ENCODE peak calls at places on chromosomes 4 and X, in nine cellular contexts. T is pancreas, S is IMR-90, X is thoracic aorta, N is LNCaP clone FGC, L is transverse colon, U is foreskin fibroblast, G is Caco-2, K is left lung. O is an unnamed sample.

GRCh38 chrX:13851996-13852695 is 35.3 kb upstream of the GPM6B start:
- DNase-seq in T (no peak), S (no peak), X (no peak), N (no peak), L (no peak), U (no peak), G (no peak), K (no peak), O (no peak)

GRCh38 chrX:36019164-36019563 is 99.6 kb downstream of the CFAP47 start:
- DNase-seq in T (no peak), S (no peak), X (no peak), N (no peak), L (peak; percentile 15), U (no peak), G (peak; percentile 83), K (no peak), O (no peak)

GRCh38 chrX:42366181-42366580 is 411.8 kb downstream of the PPP1R2C start:
- DNase-seq in T (no peak), S (no peak), X (no peak), N (no peak), L (no peak), U (no peak), G (no peak), K (no peak), O (no peak)

GRCh38 chr4:107034982-107035710 is 967 bp downstream of the DKK2 start:
- DNase-seq in T (peak; percentile 56), S (peak; percentile 3), X (no peak), N (no peak), L (peak; percentile 6), U (peak; percentile 70), G (no peak), K (peak; percentile 70), O (no peak)

GRCh38 chr4:173556398-173557131 is 26.5 kb upstream of the HAND2 start:
- DNase-seq in T (no peak), S (no peak), X (no peak), N (no peak), L (no peak), U (no peak), G (no peak), K (no peak), O (no peak)

GRCh38 chr4:138501614-138502013 is 259.5 kb upstream of the SLC7A11 start:
- DNase-seq in T (no peak), S (no peak), X (no peak), N (no peak), L (no peak), U (no peak), G (no peak), K (no peak), O (no peak)

GRCh38 chr4:15158410-15159091 is 156.3 kb downstream of the CPEB2 start:
- DNase-seq in T (no peak), S (no peak), X (no peak), N (no peak), L (no peak), U (no peak), G (no peak), K (no peak), O (no peak)

GRCh38 chrX:23554304-23554703 is 113.0 kb upstream of the PRDX4 start:
- DNase-seq in T (no peak), S (peak; percentile 50), X (no peak), N (peak; percentile 14), L (no peak), U (peak; percentile 54), G (no peak), K (no peak), O (peak; percentile 1)

GRCh38 chrX:154526901-154527675 is 11.1 kb upstream of the FAM3A start:
- DNase-seq in T (peak; percentile 79), S (peak; percentile 67), X (no peak), N (no peak), L (peak; percentile 84), U (peak; percentile 85), G (peak; percentile 78), K (peak; percentile 86), O (peak; percentile 37)

GRCh38 chr4:1489639-1489995 is 83.4 kb upstream of the NKX1-1 start:
- DNase-seq in T (no peak), S (no peak), X (no peak), N (no peak), L (no peak), U (no peak), G (peak; percentile 17), K (peak; percentile 61), O (no peak)

GRCh38 chr4:72006576-72006975 is 25.2 kb upstream of the NPFFR2 start:
- DNase-seq in T (no peak), S (peak; percentile 56), X (no peak), N (no peak), L (no peak), U (no peak), G (no peak), K (no peak), O (peak; percentile 79)

GRCh38 chr4:4726051-4726450 is 133.4 kb upstream of the MSX1 start:
- DNase-seq in T (no peak), S (no peak), X (no peak), N (no peak), L (no peak), U (no peak), G (no peak), K (no peak), O (no peak)
- TF ChIP-seq CTCF in T (no peak), S (no peak), X (no peak), N (peak; percentile 14), L (no peak), U (no peak), G (no peak), K (no peak), O (peak; percentile 12)

DNA sequence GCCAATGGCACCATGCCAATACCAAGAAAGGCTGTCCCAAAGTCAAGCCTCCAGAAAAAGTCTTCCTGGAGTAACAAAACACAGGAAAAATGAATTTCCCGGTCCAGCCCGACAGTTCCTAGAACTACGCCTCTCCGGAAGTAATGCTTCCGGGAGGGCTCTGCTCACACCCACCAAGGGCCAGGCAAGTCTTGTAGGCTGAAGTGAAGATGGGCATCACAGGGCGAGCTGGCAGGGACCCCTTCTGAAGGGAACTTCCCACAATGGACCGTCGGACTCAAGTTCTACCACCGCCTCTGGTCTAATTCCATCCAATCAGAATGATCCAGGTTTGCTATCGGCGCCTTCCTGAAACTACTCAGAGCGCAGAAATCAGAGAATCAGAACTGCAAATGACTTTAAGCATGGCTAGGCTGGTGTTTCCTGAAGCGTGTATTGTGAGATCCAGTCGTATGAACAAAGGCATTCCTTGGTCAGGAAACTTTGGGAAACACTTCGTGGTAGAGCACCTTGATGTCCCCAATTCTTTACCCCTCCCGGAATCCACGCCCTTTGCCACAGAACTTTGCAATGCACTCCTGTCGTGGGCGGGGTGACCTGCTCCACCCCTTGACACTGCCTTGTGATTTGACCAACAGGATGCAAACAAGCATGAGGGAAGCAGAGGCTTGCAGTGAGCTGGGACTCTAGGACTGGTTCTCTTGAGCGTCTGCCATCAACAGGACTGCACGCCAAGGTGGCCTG is 127.8 kb downstream of the BCOR start:
- DNase-seq in T (no peak), S (no peak), X (no peak), N (no peak), L (no peak), U (no peak), G (no peak), K (no peak), O (no peak)
- H3K4me3 ChIP-seq in T (no peak overlapping the region), S (no peak overlapping the region), X (no peak overlapping the region), N (no peak overlapping the region), L (no peak overlapping the region), U (no peak overlapping the region), G (no peak overlapping the region), K (no peak overlapping the region), O (no peak overlapping the region)

GRCh38 chr4:4506961-4507360 is 34.9 kb downstream of the STX18 start:
- DNase-seq in T (no peak), S (no peak), X (no peak), N (peak; percentile 69), L (peak; percentile 22), U (no peak), G (no peak), K (no peak), O (no peak)

GRCh38 chr4:4507403-4507802 is 34.4 kb downstream of the STX18 start:
- DNase-seq in T (no peak), S (no peak), X (no peak), N (no peak), L (no peak), U (no peak), G (no peak), K (no peak), O (no peak)

GRCh38 chr4:4504783-4505182 is 37.1 kb downstream of the STX18 start:
- DNase-seq in T (no peak), S (no peak), X (no peak), N (no peak), L (no peak), U (no peak), G (no peak), K (no peak), O (no peak)

GRCh38 chr4:4509521-4509920 is 32.3 kb downstream of the STX18 start:
- DNase-seq in T (no peak), S (no peak), X (no peak), N (no peak), L (no peak), U (no peak), G (no peak), K (no peak), O (no peak)

DNA sequence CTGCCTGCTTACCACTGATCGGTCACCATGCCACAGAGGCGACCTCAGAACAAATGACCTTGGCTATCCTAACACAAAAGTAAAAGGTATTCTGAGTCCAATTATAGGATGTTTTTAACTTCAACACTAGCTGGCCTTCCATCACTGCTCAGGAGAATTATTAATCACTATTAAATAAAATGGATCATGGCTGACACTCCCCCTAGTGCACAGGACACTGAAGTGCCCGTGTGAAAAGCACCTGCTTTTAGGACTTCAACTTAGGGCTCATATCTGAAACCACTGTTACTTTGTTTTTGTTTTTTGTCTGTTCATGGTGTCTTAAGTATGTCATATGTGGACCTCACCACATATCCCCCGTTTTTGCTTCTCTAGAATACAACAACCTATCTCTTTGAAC is 33.9 kb downstream of the STX18 start:
- DNase-seq in T (no peak), S (no peak), X (no peak), N (no peak), L (no peak), U (peak; percentile 27), G (no peak), K (no peak), O (no peak)
- TF ChIP-seq CTCF in T (no peak), S (peak; percentile 36), X (no peak), N (peak; percentile 75), L (peak; percentile 14), U (peak; percentile 46), G (peak; percentile 41), K (no peak), O (peak; percentile 60)

GRCh38 chr4:68278045-68278444 is 32.6 kb upstream of the TMPRSS11B start:
- DNase-seq in T (no peak), S (no peak), X (no peak), N (no peak), L (no peak), U (no peak), G (no peak), K (no peak), O (no peak)

GRCh38 chr4:68267433-68267944 is 22.0 kb upstream of the TMPRSS11B start:
- DNase-seq in T (no peak), S (peak; percentile 56), X (no peak), N (no peak), L (no peak), U (peak; percentile 1), G (no peak), K (no peak), O (no peak)

GRCh38 chr4:68272860-68273259 is 27.4 kb upstream of the TMPRSS11B start:
- DNase-seq in T (no peak), S (no peak), X (no peak), N (no peak), L (no peak), U (peak; percentile 15), G (no peak), K (no peak), O (no peak)

GRCh38 chr4:68271851-68272756 is 26.6 kb upstream of the TMPRSS11B start:
- DNase-seq in T (no peak), S (peak; percentile 73), X (no peak), N (peak; percentile 35), L (no peak), U (peak; percentile 73), G (no peak), K (no peak), O (no peak)
- H3K4me3 ChIP-seq in T (no peak overlapping the region), S (peak overlapping the region; percentile 54), X (peak overlapping the region; percentile 60), N (no peak overlapping the region), L (no peak overlapping the region), U (peak overlapping the region; percentile 39), G (no peak overlapping the region), K (no peak overlapping the region), O (peak overlapping the region; percentile 29)